ENCODE peak calls at places on chromosomes 7 and 10, in eight cellular contexts. K is fibroblast of mammary gland; J is stimulated activated CD8-positive, alpha-beta memory T cell treated with anti-CD3 and anti-CD28 coated beads, Interleukin-7, amount 100 ng/mL, for 1 hour; R is left ventricle myocardium superior; L is H7; N is B cell; Y is GF-D8; H is T-helper 2 cell. A is an unnamed sample.

GRCh38 chr7:77674878-77675277 is 21.4 kb upstream of the RSBN1L start:
- DNase-seq in K (peak; percentile 65), J (no peak), R (no peak), L (no peak), N (no peak), Y (no peak), H (no peak), A (no peak)

GRCh38 chr10:59807629-59808620 is 54.7 kb upstream of the MRLN start:
- DNase-seq in K (no peak), J (no peak), R (peak; percentile 74), L (no peak), N (no peak), Y (no peak), H (no peak), A (no peak)

GRCh38 chr10:86281396-86281795 is 85.2 kb downstream of the GRID1 start:
- DNase-seq in K (no peak), J (no peak), R (no peak), L (no peak), N (no peak), Y (no peak), H (no peak), A (no peak)

GRCh38 chr7:98978672-98979071 is 100.3 kb downstream of the TRRAP start:
- DNase-seq in K (no peak), J (no peak), R (no peak), L (no peak), N (no peak), Y (no peak), H (no peak), A (no peak)

GRCh38 chr7:47776335-47776734 is 171.9 kb downstream of the PKD1L1 start:
- DNase-seq in K (no peak), J (no peak), R (no peak), L (no peak), N (no peak), Y (no peak), H (no peak), A (no peak)

GRCh38 chr7:142024547-142024946 is 28.9 kb downstream of the MGAM start:
- DNase-seq in K (peak; percentile 7), J (no peak), R (no peak), L (no peak), N (no peak), Y (no peak), H (no peak), A (no peak)

GRCh38 chr7:44132039-44132438 is 8.7 kb upstream of the POLD2 start:
- DNase-seq in K (no peak), J (no peak), R (peak; percentile 78), L (no peak), N (no peak), Y (no peak), H (no peak), A (no peak)

GRCh38 chr10:87546971-87547413 is 42.3 kb downstream of the MINPP1 start:
- DNase-seq in K (peak; percentile 75), J (no peak), R (no peak), L (no peak), N (no peak), Y (no peak), H (no peak), A (no peak)

GRCh38 chr10:6108631-6109443 is 20.0 kb downstream of the RBM17 start:
- DNase-seq in K (peak; percentile 59), J (no peak), R (no peak), L (peak; percentile 84), N (peak; percentile 62), Y (no peak), H (no peak), A (no peak)

GRCh38 chr10:129760416-129760815 is 203.7 kb downstream of the EBF3 start:
- DNase-seq in K (no peak), J (no peak), R (no peak), L (no peak), N (no peak), Y (no peak), H (no peak), A (no peak)

GRCh38 chr7:132066776-132067175 is 509.5 kb downstream of the PLXNA4 start:
- DNase-seq in K (peak; percentile 60), J (no peak), R (peak; percentile 73), L (no peak), N (no peak), Y (no peak), H (no peak), A (no peak)

GRCh38 chr10:122780391-122780790 is 65.3 kb downstream of the CUZD1 start:
- DNase-seq in K (no peak), J (no peak), R (no peak), L (no peak), N (no peak), Y (no peak), H (no peak), A (no peak)

GRCh38 chr10:97311106-97311615 is 7.9 kb upstream of the FRAT1 start:
- DNase-seq in K (peak; percentile 46), J (no peak), R (no peak), L (no peak), N (no peak), Y (no peak), H (no peak), A (no peak)

GRCh38 chr10:61961278-61961677 is 59.8 kb downstream of the ARID5B start:
- DNase-seq in K (no peak), J (no peak), R (no peak), L (no peak), N (no peak), Y (no peak), H (no peak), A (no peak)

GRCh38 chr7:45988405-45989057 is 67.5 kb upstream of the IGFBP3 start:
- DNase-seq in K (no peak), J (no peak), R (no peak), L (no peak), N (no peak), Y (no peak), H (no peak), A (no peak)

GRCh38 chr10:43119416-43120115 is 18.7 kb upstream of the CSGALNACT2 start:
- DNase-seq in K (no peak), J (no peak), R (no peak), L (no peak), N (no peak), Y (no peak), H (no peak), A (no peak)

GRCh38 chr10:70348228-70348850 is 34.1 kb downstream of the LRRC20 start:
- DNase-seq in K (peak; percentile 47), J (no peak), R (peak; percentile 59), L (peak; percentile 74), N (no peak), Y (no peak), H (no peak), A (no peak)

GRCh38 chr7:157007470-157008066 is 2.9 kb downstream of the MNX1 start:
- DNase-seq in K (no peak), J (no peak), R (no peak), L (peak; percentile 50), N (no peak), Y (no peak), H (no peak), A (no peak)

GRCh38 chr10:60990663-60991062 is 46.7 kb upstream of the RHOBTB1 start:
- DNase-seq in K (no peak), J (no peak), R (no peak), L (no peak), N (no peak), Y (no peak), H (no peak), A (no peak)

GRCh38 chr10:34013235-34013634 is 678.8 kb upstream of the NRP1 start:
- DNase-seq in K (no peak), J (no peak), R (no peak), L (no peak), N (no peak), Y (no peak), H (no peak), A (no peak)

GRCh38 chr10:5775705-5776104 is 37.5 kb downstream of the GDI2 start:
- DNase-seq in K (no peak), J (peak; percentile 38), R (peak; percentile 53), L (peak; percentile 19), N (peak; percentile 56), Y (no peak), H (peak; percentile 59), A (peak; percentile 86)

GRCh38 chr7:50068850-50069551 is 24.0 kb downstream of the ZPBP start:
- DNase-seq in K (peak; percentile 15), J (no peak), R (no peak), L (peak; percentile 36), N (no peak), Y (no peak), H (no peak), A (no peak)

GRCh38 chr7:134089446-134089845 is 37.7 kb upstream of the LRGUK start:
- DNase-seq in K (peak; percentile 11), J (no peak), R (no peak), L (no peak), N (no peak), Y (no peak), H (no peak), A (no peak)

GRCh38 chr10:62046522-62047239 is 145.2 kb downstream of the ARID5B start:
- DNase-seq in K (peak; percentile 68), J (no peak), R (no peak), L (no peak), N (no peak), Y (peak; percentile 36), H (no peak), A (no peak)